ENCODE peak calls at places on chromosomes 5 and 9, in four cellular contexts. One of them, this sample, is unnamed.

GRCh38 chr5:53431665-53432064 is 48.8 kb upstream of the FST start:
- DNase-seq in H1: no peak
- DNase-seq in mesenchymal stem cell: no peak
- DNase-seq in neuronal stem cell: no peak
- DNase-seq in this sample: no peak

GRCh38 chr9:75168270-75169185 is 80.2 kb downstream of the OSTF1 start:
- DNase-seq in H1: no peak
- DNase-seq in mesenchymal stem cell: no peak
- DNase-seq in neuronal stem cell: no peak
- DNase-seq in this sample: no peak

GRCh38 chr5:76371955-76372319 is 31.1 kb upstream of the IQGAP2 start:
- DNase-seq in H1: no peak
- DNase-seq in mesenchymal stem cell: no peak
- DNase-seq in neuronal stem cell: no peak
- DNase-seq in this sample: peak

GRCh38 chr5:136242611-136243010 is 49.6 kb upstream of the SMIM32 start:
- DNase-seq in H1: no peak
- DNase-seq in mesenchymal stem cell: no peak
- DNase-seq in neuronal stem cell: no peak
- DNase-seq in this sample: no peak

GRCh38 chr5:156076912-156077311 is 250.1 kb upstream of the SGCD start:
- DNase-seq in H1: no peak
- DNase-seq in mesenchymal stem cell: no peak
- DNase-seq in neuronal stem cell: no peak
- DNase-seq in this sample: no peak

GRCh38 chr5:78896128-78896527 is 89.0 kb downstream of the ARSB start:
- DNase-seq in H1: no peak
- DNase-seq in mesenchymal stem cell: peak
- DNase-seq in neuronal stem cell: no peak
- DNase-seq in this sample: no peak

GRCh38 chr9:93256878-93257807 is 73.2 kb downstream of the WNK2 start:
- DNase-seq in H1: no peak
- DNase-seq in mesenchymal stem cell: no peak
- DNase-seq in neuronal stem cell: no peak
- DNase-seq in this sample: no peak

GRCh38 chr5:62960781-62961180 is 382.2 kb downstream of the LRRC70 start:
- DNase-seq in H1: no peak
- DNase-seq in mesenchymal stem cell: no peak
- DNase-seq in neuronal stem cell: no peak
- DNase-seq in this sample: no peak

GRCh38 chr5:1800470-1801060 is 642 bp upstream of the NDUFS6 start:
- DNase-seq in H1: no peak
- DNase-seq in mesenchymal stem cell: peak
- DNase-seq in neuronal stem cell: peak
- DNase-seq in this sample: peak

GRCh38 chr5:135458921-135459331 is 6.8 kb upstream of the TIFAB start:
- DNase-seq in H1: no peak
- DNase-seq in mesenchymal stem cell: no peak
- DNase-seq in neuronal stem cell: no peak
- DNase-seq in this sample: no peak

GRCh38 chr9:571066-571465 is 270.4 kb upstream of the DMRT1 start:
- DNase-seq in H1: no peak
- DNase-seq in mesenchymal stem cell: no peak
- DNase-seq in neuronal stem cell: no peak
- DNase-seq in this sample: no peak

GRCh38 chr9:136309101-136309801 is 5.4 kb upstream of the CCDC187 start:
- DNase-seq in H1: no peak
- DNase-seq in mesenchymal stem cell: no peak
- DNase-seq in neuronal stem cell: no peak
- DNase-seq in this sample: no peak

GRCh38 chr9:130023147-130023787 is 19.7 kb downstream of the FNBP1 start:
- DNase-seq in H1: no peak
- DNase-seq in mesenchymal stem cell: no peak
- DNase-seq in neuronal stem cell: no peak
- DNase-seq in this sample: peak

GRCh38 chr5:150307617-150308426 is 5.1 kb upstream of the ARSI start:
- DNase-seq in H1: no peak
- DNase-seq in mesenchymal stem cell: no peak
- DNase-seq in neuronal stem cell: no peak
- DNase-seq in this sample: no peak
- H3K18ac ChIP-seq in H1: no peak
- H3K18ac ChIP-seq in mesenchymal stem cell: no peak
- H3K18ac ChIP-seq in neuronal stem cell: no peak
- H3K18ac ChIP-seq in this sample: no peak

GRCh38 chr9:37955781-37956422 is 52.0 kb upstream of the SLC25A51 start:
- DNase-seq in H1: no peak
- DNase-seq in mesenchymal stem cell: no peak
- DNase-seq in neuronal stem cell: no peak
- DNase-seq in this sample: no peak

GRCh38 chr9:37956904-37957663 is 53.2 kb upstream of the SLC25A51 start:
- DNase-seq in H1: no peak
- DNase-seq in mesenchymal stem cell: no peak
- DNase-seq in neuronal stem cell: no peak
- DNase-seq in this sample: no peak

GRCh38 chr9:37957664-37957953 is 53.7 kb upstream of the SLC25A51 start:
- DNase-seq in H1: no peak
- DNase-seq in mesenchymal stem cell: no peak
- DNase-seq in neuronal stem cell: no peak
- DNase-seq in this sample: no peak

GRCh38 chr9:37956423-37956820 is 52.5 kb upstream of the SLC25A51 start:
- DNase-seq in H1: no peak
- DNase-seq in mesenchymal stem cell: no peak
- DNase-seq in neuronal stem cell: no peak
- DNase-seq in this sample: no peak

DNA sequence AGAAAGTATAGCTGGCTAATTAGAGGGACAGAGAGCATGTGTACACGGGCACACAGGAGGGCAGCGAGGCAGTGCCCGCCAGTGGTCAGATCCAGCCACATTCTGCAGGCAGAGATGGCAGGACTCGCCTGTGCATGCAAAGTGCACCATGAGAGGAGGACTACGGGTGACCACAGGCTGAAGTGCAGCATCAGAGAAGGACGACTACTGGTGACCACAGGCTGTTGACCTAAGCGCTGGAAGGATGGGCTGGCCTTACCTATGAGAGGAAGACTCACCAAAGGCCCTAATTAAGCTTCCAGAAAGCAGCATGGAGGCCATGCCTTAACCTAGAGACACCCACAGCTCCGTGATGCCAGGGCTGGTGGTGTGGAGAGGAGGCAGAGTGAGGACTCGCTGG is 54.2 kb upstream of the SLC25A51 start:
- DNase-seq in H1: no peak
- DNase-seq in mesenchymal stem cell: no peak
- DNase-seq in neuronal stem cell: no peak
- DNase-seq in this sample: no peak
- H2AK5ac ChIP-seq in H1: no peak
- H2AK5ac ChIP-seq in mesenchymal stem cell: no peak
- H2AK5ac ChIP-seq in neuronal stem cell: peak
- H2AK5ac ChIP-seq in this sample: no peak

DNA sequence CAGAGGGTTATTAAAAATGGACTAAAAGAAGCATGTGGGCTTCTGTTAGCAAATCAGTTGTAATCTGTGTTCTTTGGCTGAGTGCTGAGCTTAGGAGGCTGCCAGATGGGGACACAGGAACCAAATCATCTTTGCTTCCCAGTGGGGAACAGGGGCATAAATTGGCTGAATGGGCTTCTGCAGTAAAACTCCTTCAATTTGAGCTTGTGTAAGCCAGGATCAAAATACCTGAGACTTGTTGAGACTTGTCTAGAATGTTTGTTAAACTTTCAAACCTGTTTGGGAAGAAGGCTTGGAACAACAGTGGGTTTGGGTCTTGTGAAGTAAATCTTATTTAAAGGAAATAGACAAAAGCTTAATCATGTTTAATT is 32.2 kb upstream of the TNFAIP8 start:
- DNase-seq in H1: no peak
- DNase-seq in mesenchymal stem cell: peak
- DNase-seq in neuronal stem cell: no peak
- DNase-seq in this sample: peak
- H3K18ac ChIP-seq in H1: no peak
- H3K18ac ChIP-seq in mesenchymal stem cell: no peak
- H3K18ac ChIP-seq in neuronal stem cell: no peak
- H3K18ac ChIP-seq in this sample: no peak

DNA sequence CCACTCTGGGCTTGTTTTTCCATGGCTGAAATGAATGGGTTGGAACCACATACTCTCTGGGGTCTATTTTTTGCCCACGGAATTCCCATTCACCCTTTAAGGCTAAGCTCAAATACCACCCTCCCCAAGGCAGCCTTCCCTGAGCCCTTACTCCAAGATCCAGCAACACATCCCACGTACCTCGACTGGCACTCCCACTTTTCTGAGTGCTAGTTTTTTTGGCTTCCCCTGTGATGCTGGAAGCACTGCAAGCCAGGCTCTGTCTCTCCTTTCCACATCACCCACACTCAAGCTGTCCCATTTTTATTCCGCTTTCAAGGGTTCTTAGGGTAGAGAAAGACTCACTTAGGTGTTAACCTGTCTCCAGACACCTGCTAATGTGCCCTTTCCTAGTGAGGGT is 6.0 kb downstream of the ST6GALNAC6 start:
- DNase-seq in H1: no peak
- DNase-seq in mesenchymal stem cell: no peak
- DNase-seq in neuronal stem cell: no peak
- DNase-seq in this sample: no peak
- H2AK5ac ChIP-seq in H1: no peak
- H2AK5ac ChIP-seq in mesenchymal stem cell: no peak
- H2AK5ac ChIP-seq in neuronal stem cell: no peak
- H2AK5ac ChIP-seq in this sample: no peak

DNA sequence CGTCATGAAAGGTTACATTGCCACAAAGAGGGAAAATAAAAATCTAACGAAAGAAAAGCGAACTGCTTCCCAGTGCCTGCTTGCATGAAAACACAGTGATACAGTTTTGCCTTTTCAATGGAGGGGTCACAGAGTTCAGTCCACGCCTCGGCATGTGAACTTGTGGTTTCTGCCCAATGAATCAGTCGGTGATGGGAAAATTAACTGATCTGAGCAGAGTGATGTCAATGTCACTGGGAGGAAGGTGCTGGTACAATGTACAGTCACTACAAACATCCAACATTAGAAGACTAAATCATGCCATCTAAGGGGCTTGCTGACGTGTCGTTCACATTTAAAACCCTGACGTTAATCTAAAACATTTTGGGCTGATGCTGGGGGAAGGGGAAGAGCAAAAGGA is 151.8 kb upstream of the MSX2 start:
- DNase-seq in H1: no peak
- DNase-seq in mesenchymal stem cell: peak
- DNase-seq in neuronal stem cell: no peak
- DNase-seq in this sample: no peak
- H3K18ac ChIP-seq in H1: no peak
- H3K18ac ChIP-seq in mesenchymal stem cell: no peak
- H3K18ac ChIP-seq in neuronal stem cell: no peak
- H3K18ac ChIP-seq in this sample: peak

GRCh38 chr9:89941875-89942274 is 337.1 kb downstream of the GADD45G start:
- DNase-seq in H1: no peak
- DNase-seq in mesenchymal stem cell: peak
- DNase-seq in neuronal stem cell: no peak
- DNase-seq in this sample: no peak

GRCh38 chr9:89943309-89943708 is 338.5 kb downstream of the GADD45G start:
- DNase-seq in H1: no peak
- DNase-seq in mesenchymal stem cell: no peak
- DNase-seq in neuronal stem cell: no peak
- DNase-seq in this sample: no peak

GRCh38 chr9:89940625-89941024 is 335.8 kb downstream of the GADD45G start:
- DNase-seq in H1: no peak
- DNase-seq in mesenchymal stem cell: peak
- DNase-seq in neuronal stem cell: no peak
- DNase-seq in this sample: no peak

GRCh38 chr9:89943728-89944127 is 338.9 kb downstream of the GADD45G start:
- DNase-seq in H1: no peak
- DNase-seq in mesenchymal stem cell: no peak
- DNase-seq in neuronal stem cell: no peak
- DNase-seq in this sample: no peak

GRCh38 chr9:89942643-89943042 is 337.8 kb downstream of the GADD45G start:
- DNase-seq in H1: no peak
- DNase-seq in mesenchymal stem cell: no peak
- DNase-seq in neuronal stem cell: no peak
- DNase-seq in this sample: no peak
- H2AK5ac ChIP-seq in H1: no peak
- H2AK5ac ChIP-seq in mesenchymal stem cell: peak
- H2AK5ac ChIP-seq in neuronal stem cell: no peak
- H2AK5ac ChIP-seq in this sample: no peak

GRCh38 chr5:172789687-172790495 is 18.9 kb upstream of the DUSP1 start:
- DNase-seq in H1: no peak
- DNase-seq in mesenchymal stem cell: peak
- DNase-seq in neuronal stem cell: no peak
- DNase-seq in this sample: no peak
- H3K18ac ChIP-seq in H1: no peak
- H3K18ac ChIP-seq in mesenchymal stem cell: peak
- H3K18ac ChIP-seq in neuronal stem cell: peak
- H3K18ac ChIP-seq in this sample: no peak

DNA sequence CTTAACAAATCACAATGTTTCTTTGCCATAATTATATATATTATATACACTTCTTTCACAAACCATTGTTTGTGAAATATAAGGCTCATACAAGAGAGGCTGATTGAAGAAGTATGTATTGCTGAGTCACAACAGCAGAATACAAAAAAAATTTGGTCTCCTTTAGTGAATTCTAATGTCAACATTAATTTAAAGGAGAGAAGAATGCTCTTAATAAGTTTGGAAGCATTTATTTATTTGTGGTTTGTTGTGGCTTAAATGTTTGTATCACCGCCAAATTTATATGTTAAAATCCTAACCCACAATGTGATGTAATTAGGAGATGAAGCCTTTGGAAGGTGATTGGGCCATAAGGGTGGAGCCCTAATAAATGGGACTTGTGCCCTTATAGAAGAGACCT is 126.8 kb downstream of the ST8SIA4 start:
- DNase-seq in H1: no peak
- DNase-seq in mesenchymal stem cell: no peak
- DNase-seq in neuronal stem cell: no peak
- DNase-seq in this sample: no peak
- H2AK5ac ChIP-seq in H1: no peak
- H2AK5ac ChIP-seq in mesenchymal stem cell: no peak
- H2AK5ac ChIP-seq in neuronal stem cell: no peak
- H2AK5ac ChIP-seq in this sample: no peak